ENCODE peak calls at places on chromosomes 2 and 18, in nine cellular contexts. One of them, this sample, is unnamed. For H3K4me1, the result is how much of the 10 kb centered on the place peaks cover.

GRCh38 chr2:51013060-51013746 is 18.7 kb downstream of the NRXN1 start:
- DNase-seq in naive thymus-derived CD4-positive, alpha-beta T cell: no peak
- DNase-seq in suprapubic skin: no peak
- DNase-seq in Peyer's patch: no peak
- DNase-seq in CD8-positive, alpha-beta memory T cell: no peak
- DNase-seq in A673: no peak
- DNase-seq in cardiac muscle cell: no peak
- DNase-seq in effector memory CD4-positive, alpha-beta T cell: no peak
- DNase-seq in astrocyte: no peak
- DNase-seq in this sample: peak

GRCh38 chr18:35526476-35527120 is 28.8 kb upstream of the INO80C start:
- DNase-seq in naive thymus-derived CD4-positive, alpha-beta T cell: no peak
- DNase-seq in suprapubic skin: no peak
- DNase-seq in Peyer's patch: no peak
- DNase-seq in CD8-positive, alpha-beta memory T cell: no peak
- DNase-seq in A673: peak
- DNase-seq in cardiac muscle cell: peak
- DNase-seq in effector memory CD4-positive, alpha-beta T cell: no peak
- DNase-seq in astrocyte: peak
- DNase-seq in this sample: no peak

GRCh38 chr18:56575819-56576663 is 62.4 kb downstream of the TXNL1 start:
- DNase-seq in naive thymus-derived CD4-positive, alpha-beta T cell: no peak
- DNase-seq in suprapubic skin: no peak
- DNase-seq in Peyer's patch: no peak
- DNase-seq in CD8-positive, alpha-beta memory T cell: no peak
- DNase-seq in A673: peak
- DNase-seq in cardiac muscle cell: peak
- DNase-seq in effector memory CD4-positive, alpha-beta T cell: no peak
- DNase-seq in astrocyte: peak
- DNase-seq in this sample: no peak

GRCh38 chr2:241777167-241777685 is 604 bp downstream of the GAL3ST2 start:
- DNase-seq in naive thymus-derived CD4-positive, alpha-beta T cell: peak
- DNase-seq in suprapubic skin: no peak
- DNase-seq in Peyer's patch: peak
- DNase-seq in CD8-positive, alpha-beta memory T cell: no peak
- DNase-seq in A673: no peak
- DNase-seq in cardiac muscle cell: no peak
- DNase-seq in effector memory CD4-positive, alpha-beta T cell: no peak
- DNase-seq in astrocyte: no peak
- DNase-seq in this sample: peak

GRCh38 chr2:166375736-166376487 is at the start of gene SCN9A:
- DNase-seq in naive thymus-derived CD4-positive, alpha-beta T cell: peak
- DNase-seq in suprapubic skin: peak
- DNase-seq in Peyer's patch: peak
- DNase-seq in CD8-positive, alpha-beta memory T cell: no peak
- DNase-seq in A673: peak
- DNase-seq in cardiac muscle cell: peak
- DNase-seq in effector memory CD4-positive, alpha-beta T cell: no peak
- DNase-seq in astrocyte: peak
- DNase-seq in this sample: peak

GRCh38 chr2:189370719-189371118 is 70.6 kb upstream of the WDR75 start:
- DNase-seq in naive thymus-derived CD4-positive, alpha-beta T cell: no peak
- DNase-seq in suprapubic skin: no peak
- DNase-seq in Peyer's patch: no peak
- DNase-seq in CD8-positive, alpha-beta memory T cell: no peak
- DNase-seq in A673: no peak
- DNase-seq in cardiac muscle cell: peak
- DNase-seq in effector memory CD4-positive, alpha-beta T cell: no peak
- DNase-seq in astrocyte: peak
- DNase-seq in this sample: no peak

GRCh38 chr2:239025081-239025801 is 177.4 kb downstream of the TWIST2 start:
- DNase-seq in naive thymus-derived CD4-positive, alpha-beta T cell: no peak
- DNase-seq in suprapubic skin: peak
- DNase-seq in Peyer's patch: peak
- DNase-seq in CD8-positive, alpha-beta memory T cell: no peak
- DNase-seq in A673: no peak
- DNase-seq in cardiac muscle cell: peak
- DNase-seq in effector memory CD4-positive, alpha-beta T cell: no peak
- DNase-seq in astrocyte: peak
- DNase-seq in this sample: no peak

GRCh38 chr2:134218928-134219707 is 34.8 kb upstream of the MGAT5 start:
- DNase-seq in naive thymus-derived CD4-positive, alpha-beta T cell: no peak
- DNase-seq in suprapubic skin: no peak
- DNase-seq in Peyer's patch: peak
- DNase-seq in CD8-positive, alpha-beta memory T cell: peak
- DNase-seq in A673: no peak
- DNase-seq in cardiac muscle cell: no peak
- DNase-seq in effector memory CD4-positive, alpha-beta T cell: peak
- DNase-seq in astrocyte: no peak
- DNase-seq in this sample: no peak

GRCh38 chr2:83369601-83370418 is 1089.3 kb downstream of the SUCLG1 start:
- DNase-seq in naive thymus-derived CD4-positive, alpha-beta T cell: no peak
- DNase-seq in suprapubic skin: no peak
- DNase-seq in Peyer's patch: no peak
- DNase-seq in CD8-positive, alpha-beta memory T cell: no peak
- DNase-seq in A673: no peak
- DNase-seq in cardiac muscle cell: no peak
- DNase-seq in effector memory CD4-positive, alpha-beta T cell: no peak
- DNase-seq in astrocyte: no peak
- DNase-seq in this sample: no peak

GRCh38 chr2:21043744-21044532 is at the start of gene APOB:
- DNase-seq in naive thymus-derived CD4-positive, alpha-beta T cell: no peak
- DNase-seq in suprapubic skin: no peak
- DNase-seq in Peyer's patch: peak
- DNase-seq in CD8-positive, alpha-beta memory T cell: no peak
- DNase-seq in A673: no peak
- DNase-seq in cardiac muscle cell: peak
- DNase-seq in effector memory CD4-positive, alpha-beta T cell: no peak
- DNase-seq in astrocyte: no peak
- DNase-seq in this sample: no peak

GRCh38 chr2:168312036-168312822 is 64.8 kb upstream of the STK39 start:
- DNase-seq in naive thymus-derived CD4-positive, alpha-beta T cell: no peak
- DNase-seq in suprapubic skin: no peak
- DNase-seq in Peyer's patch: no peak
- DNase-seq in CD8-positive, alpha-beta memory T cell: no peak
- DNase-seq in A673: no peak
- DNase-seq in cardiac muscle cell: no peak
- DNase-seq in effector memory CD4-positive, alpha-beta T cell: no peak
- DNase-seq in astrocyte: peak
- DNase-seq in this sample: no peak

GRCh38 chr2:205659922-205660321 is 22.4 kb upstream of the NRP2 start:
- DNase-seq in naive thymus-derived CD4-positive, alpha-beta T cell: no peak
- DNase-seq in suprapubic skin: no peak
- DNase-seq in Peyer's patch: no peak
- DNase-seq in CD8-positive, alpha-beta memory T cell: no peak
- DNase-seq in A673: no peak
- DNase-seq in cardiac muscle cell: no peak
- DNase-seq in effector memory CD4-positive, alpha-beta T cell: no peak
- DNase-seq in astrocyte: no peak
- DNase-seq in this sample: no peak

GRCh38 chr18:61890344-61890743 is 2.5 kb downstream of the RNF152 start:
- DNase-seq in naive thymus-derived CD4-positive, alpha-beta T cell: no peak
- DNase-seq in suprapubic skin: no peak
- DNase-seq in Peyer's patch: no peak
- DNase-seq in CD8-positive, alpha-beta memory T cell: no peak
- DNase-seq in A673: no peak
- DNase-seq in cardiac muscle cell: no peak
- DNase-seq in effector memory CD4-positive, alpha-beta T cell: no peak
- DNase-seq in astrocyte: no peak
- DNase-seq in this sample: no peak

GRCh38 chr2:224395646-224396390 is 6.1 kb downstream of the FAM124B start:
- DNase-seq in naive thymus-derived CD4-positive, alpha-beta T cell: no peak
- DNase-seq in suprapubic skin: no peak
- DNase-seq in Peyer's patch: no peak
- DNase-seq in CD8-positive, alpha-beta memory T cell: no peak
- DNase-seq in A673: no peak
- DNase-seq in cardiac muscle cell: no peak
- DNase-seq in effector memory CD4-positive, alpha-beta T cell: no peak
- DNase-seq in astrocyte: no peak
- DNase-seq in this sample: no peak

GRCh38 chr2:240915526-240916335 is 9.6 kb downstream of the CROCC2 start:
- DNase-seq in naive thymus-derived CD4-positive, alpha-beta T cell: no peak
- DNase-seq in suprapubic skin: peak
- DNase-seq in Peyer's patch: no peak
- DNase-seq in CD8-positive, alpha-beta memory T cell: no peak
- DNase-seq in A673: no peak
- DNase-seq in cardiac muscle cell: no peak
- DNase-seq in effector memory CD4-positive, alpha-beta T cell: no peak
- DNase-seq in astrocyte: no peak
- DNase-seq in this sample: no peak

GRCh38 chr2:68721482-68722071 is 13.0 kb upstream of the ARHGAP25 start:
- DNase-seq in naive thymus-derived CD4-positive, alpha-beta T cell: no peak
- DNase-seq in suprapubic skin: no peak
- DNase-seq in Peyer's patch: no peak
- DNase-seq in CD8-positive, alpha-beta memory T cell: peak
- DNase-seq in A673: peak
- DNase-seq in cardiac muscle cell: no peak
- DNase-seq in effector memory CD4-positive, alpha-beta T cell: peak
- DNase-seq in astrocyte: peak
- DNase-seq in this sample: no peak

GRCh38 chr2:136107238-136108033 is 10.5 kb downstream of the CXCR4 start:
- DNase-seq in naive thymus-derived CD4-positive, alpha-beta T cell: no peak
- DNase-seq in suprapubic skin: no peak
- DNase-seq in Peyer's patch: no peak
- DNase-seq in CD8-positive, alpha-beta memory T cell: no peak
- DNase-seq in A673: no peak
- DNase-seq in cardiac muscle cell: no peak
- DNase-seq in effector memory CD4-positive, alpha-beta T cell: no peak
- DNase-seq in astrocyte: no peak
- DNase-seq in this sample: no peak

GRCh38 chr2:136106505-136106904 is 11.4 kb downstream of the CXCR4 start:
- DNase-seq in naive thymus-derived CD4-positive, alpha-beta T cell: no peak
- DNase-seq in suprapubic skin: no peak
- DNase-seq in Peyer's patch: no peak
- DNase-seq in CD8-positive, alpha-beta memory T cell: no peak
- DNase-seq in A673: no peak
- DNase-seq in cardiac muscle cell: no peak
- DNase-seq in effector memory CD4-positive, alpha-beta T cell: no peak
- DNase-seq in astrocyte: no peak
- DNase-seq in this sample: no peak

GRCh38 chr2:136110528-136110927 is 7.4 kb downstream of the CXCR4 start:
- DNase-seq in naive thymus-derived CD4-positive, alpha-beta T cell: no peak
- DNase-seq in suprapubic skin: no peak
- DNase-seq in Peyer's patch: no peak
- DNase-seq in CD8-positive, alpha-beta memory T cell: no peak
- DNase-seq in A673: no peak
- DNase-seq in cardiac muscle cell: no peak
- DNase-seq in effector memory CD4-positive, alpha-beta T cell: no peak
- DNase-seq in astrocyte: no peak
- DNase-seq in this sample: no peak

GRCh38 chr2:136104977-136105376 is 13.0 kb downstream of the CXCR4 start:
- DNase-seq in naive thymus-derived CD4-positive, alpha-beta T cell: no peak
- DNase-seq in suprapubic skin: no peak
- DNase-seq in Peyer's patch: no peak
- DNase-seq in CD8-positive, alpha-beta memory T cell: no peak
- DNase-seq in A673: no peak
- DNase-seq in cardiac muscle cell: no peak
- DNase-seq in effector memory CD4-positive, alpha-beta T cell: no peak
- DNase-seq in astrocyte: no peak
- DNase-seq in this sample: no peak

GRCh38 chr2:136108461-136108860 is 9.5 kb downstream of the CXCR4 start:
- DNase-seq in naive thymus-derived CD4-positive, alpha-beta T cell: no peak
- DNase-seq in suprapubic skin: no peak
- DNase-seq in Peyer's patch: no peak
- DNase-seq in CD8-positive, alpha-beta memory T cell: no peak
- DNase-seq in A673: no peak
- DNase-seq in cardiac muscle cell: peak
- DNase-seq in effector memory CD4-positive, alpha-beta T cell: no peak
- DNase-seq in astrocyte: no peak
- DNase-seq in this sample: no peak
- H3K4me1 ChIP-seq in naive thymus-derived CD4-positive, alpha-beta T cell: under half
- H3K4me1 ChIP-seq in suprapubic skin: under half
- H3K4me1 ChIP-seq in Peyer's patch: under half
- H3K4me1 ChIP-seq in CD8-positive, alpha-beta memory T cell: under half
- H3K4me1 ChIP-seq in A673: under half
- H3K4me1 ChIP-seq in cardiac muscle cell: under half
- H3K4me1 ChIP-seq in effector memory CD4-positive, alpha-beta T cell: under half
- H3K4me1 ChIP-seq in astrocyte: under half
- H3K4me1 ChIP-seq in this sample: under half

GRCh38 chr18:48804856-48805610 is 145.7 kb downstream of the SMAD7 start:
- DNase-seq in naive thymus-derived CD4-positive, alpha-beta T cell: no peak
- DNase-seq in suprapubic skin: peak
- DNase-seq in Peyer's patch: no peak
- DNase-seq in CD8-positive, alpha-beta memory T cell: no peak
- DNase-seq in A673: no peak
- DNase-seq in cardiac muscle cell: no peak
- DNase-seq in effector memory CD4-positive, alpha-beta T cell: no peak
- DNase-seq in astrocyte: no peak
- DNase-seq in this sample: no peak
- H3K4me1 ChIP-seq in naive thymus-derived CD4-positive, alpha-beta T cell: under half
- H3K4me1 ChIP-seq in suprapubic skin: under half
- H3K4me1 ChIP-seq in Peyer's patch: under half
- H3K4me1 ChIP-seq in CD8-positive, alpha-beta memory T cell: under half
- H3K4me1 ChIP-seq in A673: under half
- H3K4me1 ChIP-seq in cardiac muscle cell: under half
- H3K4me1 ChIP-seq in effector memory CD4-positive, alpha-beta T cell: under half
- H3K4me1 ChIP-seq in astrocyte: under half
- H3K4me1 ChIP-seq in this sample: under half

DNA sequence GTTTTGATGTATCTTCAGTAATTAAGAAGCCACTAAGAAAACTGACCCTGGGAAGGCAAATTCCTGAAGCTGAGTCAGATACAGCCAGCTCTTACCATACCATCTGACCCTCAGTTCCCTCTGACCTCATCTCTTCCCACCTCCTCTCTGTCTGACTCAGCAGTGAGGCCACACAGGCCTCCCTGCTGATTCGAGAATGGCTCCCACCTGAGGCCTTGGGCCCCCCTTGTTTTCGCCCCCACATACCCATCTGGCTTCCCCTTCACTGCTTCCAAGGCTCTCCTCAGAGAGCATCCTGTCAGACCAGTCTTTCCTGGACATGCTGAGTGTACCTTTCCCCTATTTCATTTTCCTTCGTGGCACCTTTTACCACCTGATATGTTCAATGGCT is 71.0 kb upstream of the CYP1B1 start:
- DNase-seq in naive thymus-derived CD4-positive, alpha-beta T cell: peak
- DNase-seq in suprapubic skin: no peak
- DNase-seq in Peyer's patch: no peak
- DNase-seq in CD8-positive, alpha-beta memory T cell: no peak
- DNase-seq in A673: no peak
- DNase-seq in cardiac muscle cell: peak
- DNase-seq in effector memory CD4-positive, alpha-beta T cell: no peak
- DNase-seq in astrocyte: peak
- DNase-seq in this sample: peak
- H3K4me1 ChIP-seq in naive thymus-derived CD4-positive, alpha-beta T cell: under half
- H3K4me1 ChIP-seq in suprapubic skin: under half
- H3K4me1 ChIP-seq in Peyer's patch: under half
- H3K4me1 ChIP-seq in CD8-positive, alpha-beta memory T cell: under half
- H3K4me1 ChIP-seq in A673: under half
- H3K4me1 ChIP-seq in cardiac muscle cell: under half
- H3K4me1 ChIP-seq in effector memory CD4-positive, alpha-beta T cell: under half
- H3K4me1 ChIP-seq in astrocyte: under half
- H3K4me1 ChIP-seq in this sample: under half

DNA sequence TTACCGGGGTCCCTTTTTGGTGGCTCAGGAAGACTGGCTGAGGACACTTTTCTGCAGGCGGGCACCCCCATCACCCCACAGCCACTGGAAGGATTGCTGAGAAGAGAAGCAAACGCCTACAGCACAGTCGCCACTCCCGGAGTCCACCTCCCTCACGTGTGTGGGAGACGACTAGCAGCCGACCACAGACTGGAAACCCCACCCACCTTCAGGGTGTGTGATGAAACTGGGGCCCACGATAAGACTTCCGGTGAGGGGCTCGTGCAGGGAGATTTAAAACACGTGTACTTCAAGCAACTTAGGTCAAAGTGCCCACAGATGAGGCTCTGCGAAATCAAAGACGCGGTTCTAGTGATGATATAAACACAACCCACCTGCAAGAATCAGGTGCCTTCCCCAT is 26.3 kb downstream of the MBP start:
- DNase-seq in naive thymus-derived CD4-positive, alpha-beta T cell: peak
- DNase-seq in suprapubic skin: no peak
- DNase-seq in Peyer's patch: no peak
- DNase-seq in CD8-positive, alpha-beta memory T cell: peak
- DNase-seq in A673: no peak
- DNase-seq in cardiac muscle cell: peak
- DNase-seq in effector memory CD4-positive, alpha-beta T cell: peak
- DNase-seq in astrocyte: no peak
- DNase-seq in this sample: no peak
- H3K4me1 ChIP-seq in naive thymus-derived CD4-positive, alpha-beta T cell: half or more
- H3K4me1 ChIP-seq in suprapubic skin: half or more
- H3K4me1 ChIP-seq in Peyer's patch: half or more
- H3K4me1 ChIP-seq in CD8-positive, alpha-beta memory T cell: half or more
- H3K4me1 ChIP-seq in A673: under half
- H3K4me1 ChIP-seq in cardiac muscle cell: under half
- H3K4me1 ChIP-seq in effector memory CD4-positive, alpha-beta T cell: half or more
- H3K4me1 ChIP-seq in astrocyte: half or more
- H3K4me1 ChIP-seq in this sample: under half

This sample was measured in lung.